ENCODE peak calls at places on chromosome 13, in four cellular contexts. J is WTC11; D is activated T-helper 1 cell treated with anti-CD3 and anti-CD28 coated beads, Interleukin-2, amount 50 U/mL, for 16 hours; I is NCI-H1417. W is an unnamed sample.

GRCh38 chr13:51266642-51267041 is 44.4 kb downstream of the FAM124A start:
- DNase-seq in I (peak; percentile 14), D (no peak), J (no peak), W (no peak)

GRCh38 chr13:109357751-109358150 is 428.6 kb downstream of the IRS2 start:
- DNase-seq in I (no peak), J (no peak), D (no peak), W (no peak)

GRCh38 chr13:37531054-37531453 is 67.5 kb downstream of the POSTN start:
- DNase-seq in I (no peak), D (no peak), J (no peak), W (no peak)

GRCh38 chr13:79869326-79869725 is 388.4 kb downstream of the NDFIP2 start:
- DNase-seq in D (no peak), J (no peak), I (peak; percentile 47), W (no peak)

GRCh38 chr13:46866150-46866549 is 30.7 kb downstream of the HTR2A start:
- DNase-seq in I (peak; percentile 2), D (no peak), J (peak; percentile 22), W (no peak)

GRCh38 chr13:44198826-44199225 is 174.8 kb upstream of the SERP2 start:
- DNase-seq in D (no peak), I (no peak), J (no peak), W (no peak)

GRCh38 chr13:108877300-108877699 is 247.9 kb downstream of the MYO16 start:
- DNase-seq in I (no peak), D (no peak), J (no peak), W (no peak)

GRCh38 chr13:46181799-46182490 is at the start of gene LCP1:
- DNase-seq in D (peak; percentile 31), J (no peak), I (no peak), W (peak; percentile 39)

GRCh38 chr13:61765181-61765742 is 349.6 kb upstream of the PCDH20 start:
- DNase-seq in D (no peak), I (no peak), J (no peak), W (no peak)

GRCh38 chr13:100125946-100126345 is 37.1 kb downstream of the PCCA start:
- DNase-seq in D (no peak), J (no peak), I (peak; percentile 31), W (no peak)

GRCh38 chr13:112903071-112903577 is 65.9 kb upstream of the MCF2L start:
- DNase-seq in D (no peak), I (no peak), J (no peak), W (no peak)

W was measured in breast epithelium.